ENCODE peak calls at places on chromosomes 16 and 17, in six cellular contexts. G, C, E, R, I and W are unnamed samples.

GRCh38 chr16:86901483-86901882 is 323.1 kb downstream of the FOXL1 start:
- DNase-seq in R (no peak), C (no peak), E (peak), I (peak), G (no peak), W (peak)

GRCh38 chr17:77736207-77736600 is 222.3 kb upstream of the TNRC6C start:
- DNase-seq in I (no peak), C (no peak), R (no peak), G (no peak), E (no peak), W (no peak)

GRCh38 chr16:81500833-81501521 is 56.4 kb downstream of the CMIP start:
- DNase-seq in R (no peak), I (peak), E (peak), C (no peak), G (no peak), W (peak)

GRCh38 chr16:81530814-81531213 is 86.2 kb downstream of the CMIP start:
- DNase-seq in E (peak), G (no peak), R (no peak), C (no peak), I (no peak), W (no peak)

GRCh38 chr17:45700171-45701090 is 83.7 kb upstream of the CRHR1 start:
- DNase-seq in G (no peak), R (no peak), C (no peak), E (peak), I (no peak), W (no peak)

GRCh38 chr16:81902025-81902424 is 109.2 kb downstream of the SDR42E1 start:
- DNase-seq in I (peak), R (no peak), C (no peak), E (no peak), G (no peak), W (peak)

GRCh38 chr17:82095777-82096708 is 2.0 kb downstream of the FASN start:
- DNase-seq in G (no peak), R (no peak), C (no peak), I (no peak), E (peak), W (no peak)

GRCh38 chr17:81002409-81003361 is 11.0 kb downstream of the CHMP6 start:
- DNase-seq in I (peak), G (no peak), E (peak), R (no peak), C (no peak), W (peak)

GRCh38 chr17:29909604-29910003 is 20.4 kb downstream of the SSH2 start:
- DNase-seq in G (no peak), C (no peak), R (no peak), E (peak), I (no peak), W (no peak)

GRCh38 chr17:52158450-52159042 is at the start of gene CA10:
- DNase-seq in E (no peak), I (no peak), G (no peak), C (no peak), R (no peak), W (no peak)
- TF ChIP-seq EZH2 in E (no peak), I (no peak), G (no peak), C (no peak), R (no peak), W (peak)

GRCh38 chr16:66924527-66925321 is 611 bp downstream of the RRAD start:
- DNase-seq in E (no peak), I (no peak), G (no peak), C (peak), R (no peak), W (no peak)
- TF ChIP-seq EZH2 in E (no peak), I (no peak), G (no peak), C (no peak), R (no peak), W (no peak)

GRCh38 chr17:14296511-14296910 is 4.4 kb upstream of the HS3ST3B1 start:
- DNase-seq in E (no peak), G (no peak), C (no peak), R (no peak), I (no peak), W (no peak)

GRCh38 chr17:14298221-14298994 is 2.5 kb upstream of the HS3ST3B1 start:
- DNase-seq in G (no peak), R (no peak), C (no peak), E (no peak), I (no peak), W (no peak)

GRCh38 chr17:14295676-14296075 is 5.2 kb upstream of the HS3ST3B1 start:
- DNase-seq in I (no peak), C (no peak), G (no peak), E (no peak), R (no peak), W (no peak)

GRCh38 chr17:14299261-14300093 is 1.4 kb upstream of the HS3ST3B1 start:
- DNase-seq in R (no peak), G (no peak), E (no peak), C (no peak), I (peak), W (peak)

DNA sequence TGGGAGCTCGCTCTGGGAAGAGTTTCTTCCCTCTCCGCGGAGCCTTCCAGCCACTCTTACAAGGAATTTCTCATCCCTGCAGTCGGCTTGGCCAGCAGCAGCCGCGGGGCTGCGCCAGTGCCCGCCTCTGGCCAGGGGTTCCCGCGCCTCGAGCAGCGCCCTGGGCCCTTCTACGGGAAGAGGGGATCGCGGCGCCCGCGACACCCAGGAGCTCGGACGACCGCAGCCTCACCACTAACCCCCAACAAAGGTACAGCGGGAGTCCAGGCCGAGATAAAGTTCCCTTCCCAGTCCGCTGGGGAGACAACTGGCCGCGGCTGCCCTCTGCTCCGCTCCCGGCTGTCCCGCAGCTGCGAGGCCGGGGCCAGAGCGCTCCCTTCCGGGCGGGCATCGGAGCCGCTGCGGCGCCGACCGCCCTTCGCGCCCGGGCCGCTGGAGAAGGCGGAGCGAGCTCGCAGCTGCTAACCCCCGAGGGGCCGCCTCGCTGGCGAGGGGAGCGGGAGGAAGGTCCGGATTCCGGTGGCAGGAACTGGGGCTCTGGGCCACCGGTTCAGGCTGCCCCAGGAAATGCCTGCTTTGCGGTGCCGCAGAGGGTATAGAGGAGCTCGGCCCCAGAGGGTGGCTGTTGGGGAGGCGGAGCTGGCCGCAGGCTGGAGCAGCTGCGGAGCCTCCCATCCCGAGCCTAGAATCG is 3.6 kb upstream of the HS3ST3B1 start:
- DNase-seq in I (peak), C (no peak), R (no peak), E (peak), G (no peak), W (peak)
- TF ChIP-seq EZH2 in I (no peak), C (no peak), R (no peak), E (peak), G (no peak), W (no peak)

GRCh38 chr17:48634446-48635208 is 8.5 kb upstream of the HOXB9 start:
- DNase-seq in I (no peak), G (no peak), C (no peak), R (no peak), E (no peak), W (no peak)
- TF ChIP-seq EZH2 in I (no peak), G (no peak), C (no peak), R (no peak), E (peak), W (no peak)